ENCODE peak calls at places on chromosomes 6 and 20, in five cellular contexts. One of them, this sample, is unnamed. For H3K4me1 and H3K9me3, the result is how much of the 10 kb centered on the place peaks cover.

GRCh38 chr20:47764154-47764734 is 21.0 kb downstream of the SULF2 start:
- DNase-seq in CD4-positive, CD25-positive, alpha-beta regulatory T cell: no peak
- DNase-seq in CD4-positive, alpha-beta memory T cell: no peak
- DNase-seq in effector memory CD4-positive, alpha-beta T cell: no peak
- DNase-seq in HCT116: no peak
- DNase-seq in this sample: no peak

GRCh38 chr6:90537723-90538407 is 49.0 kb downstream of the MAP3K7 start:
- DNase-seq in CD4-positive, alpha-beta memory T cell: no peak
- DNase-seq in HCT116: no peak
- DNase-seq in effector memory CD4-positive, alpha-beta T cell: no peak
- DNase-seq in CD4-positive, CD25-positive, alpha-beta regulatory T cell: no peak
- DNase-seq in this sample: peak

GRCh38 chr6:77650098-77650663 is 2.7 kb upstream of the MEI4 start:
- DNase-seq in effector memory CD4-positive, alpha-beta T cell: no peak
- DNase-seq in HCT116: no peak
- DNase-seq in CD4-positive, alpha-beta memory T cell: no peak
- DNase-seq in CD4-positive, CD25-positive, alpha-beta regulatory T cell: no peak
- DNase-seq in this sample: peak

GRCh38 chr6:163228041-163228440 is 186.5 kb upstream of the QKI start:
- DNase-seq in HCT116: no peak
- DNase-seq in CD4-positive, alpha-beta memory T cell: no peak
- DNase-seq in CD4-positive, CD25-positive, alpha-beta regulatory T cell: no peak
- DNase-seq in effector memory CD4-positive, alpha-beta T cell: no peak
- DNase-seq in this sample: peak

GRCh38 chr6:42226251-42227143 is 8.8 kb upstream of the MRPS10 start:
- DNase-seq in effector memory CD4-positive, alpha-beta T cell: no peak
- DNase-seq in CD4-positive, CD25-positive, alpha-beta regulatory T cell: no peak
- DNase-seq in HCT116: peak
- DNase-seq in CD4-positive, alpha-beta memory T cell: no peak
- DNase-seq in this sample: no peak

GRCh38 chr6:23505021-23505420 is 621.0 kb upstream of the NRSN1 start:
- DNase-seq in CD4-positive, CD25-positive, alpha-beta regulatory T cell: no peak
- DNase-seq in HCT116: no peak
- DNase-seq in effector memory CD4-positive, alpha-beta T cell: no peak
- DNase-seq in CD4-positive, alpha-beta memory T cell: no peak
- DNase-seq in this sample: peak

GRCh38 chr20:14384411-14384810 is 47.0 kb upstream of the FLRT3 start:
- DNase-seq in CD4-positive, CD25-positive, alpha-beta regulatory T cell: no peak
- DNase-seq in effector memory CD4-positive, alpha-beta T cell: no peak
- DNase-seq in CD4-positive, alpha-beta memory T cell: no peak
- DNase-seq in HCT116: no peak
- DNase-seq in this sample: no peak

GRCh38 chr20:57880155-57880648 is 170.4 kb upstream of the PMEPA1 start:
- DNase-seq in effector memory CD4-positive, alpha-beta T cell: no peak
- DNase-seq in CD4-positive, CD25-positive, alpha-beta regulatory T cell: no peak
- DNase-seq in CD4-positive, alpha-beta memory T cell: no peak
- DNase-seq in HCT116: no peak
- DNase-seq in this sample: no peak

GRCh38 chr6:72855471-72855870 is 233.6 kb downstream of the KCNQ5 start:
- DNase-seq in CD4-positive, alpha-beta memory T cell: no peak
- DNase-seq in effector memory CD4-positive, alpha-beta T cell: no peak
- DNase-seq in HCT116: no peak
- DNase-seq in CD4-positive, CD25-positive, alpha-beta regulatory T cell: no peak
- DNase-seq in this sample: no peak

GRCh38 chr6:118335325-118335724 is 212.8 kb upstream of the PLN start:
- DNase-seq in HCT116: no peak
- DNase-seq in CD4-positive, alpha-beta memory T cell: no peak
- DNase-seq in effector memory CD4-positive, alpha-beta T cell: no peak
- DNase-seq in CD4-positive, CD25-positive, alpha-beta regulatory T cell: no peak
- DNase-seq in this sample: no peak

GRCh38 chr6:15500078-15500740 is 162.6 kb downstream of the DTNBP1 start:
- DNase-seq in CD4-positive, alpha-beta memory T cell: no peak
- DNase-seq in HCT116: no peak
- DNase-seq in CD4-positive, CD25-positive, alpha-beta regulatory T cell: no peak
- DNase-seq in effector memory CD4-positive, alpha-beta T cell: no peak
- DNase-seq in this sample: no peak

GRCh38 chr6:136607932-136608772 is 57.9 kb upstream of the MAP7 start:
- DNase-seq in CD4-positive, CD25-positive, alpha-beta regulatory T cell: peak
- DNase-seq in CD4-positive, alpha-beta memory T cell: peak
- DNase-seq in HCT116: peak
- DNase-seq in effector memory CD4-positive, alpha-beta T cell: peak
- DNase-seq in this sample: peak

GRCh38 chr20:5168582-5169396 is 42.0 kb downstream of the CDS2 start:
- DNase-seq in effector memory CD4-positive, alpha-beta T cell: no peak
- DNase-seq in CD4-positive, alpha-beta memory T cell: no peak
- DNase-seq in HCT116: no peak
- DNase-seq in CD4-positive, CD25-positive, alpha-beta regulatory T cell: no peak
- DNase-seq in this sample: peak

GRCh38 chr6:109349419-109349987 is 32.8 kb downstream of the CD164 start:
- DNase-seq in CD4-positive, alpha-beta memory T cell: no peak
- DNase-seq in HCT116: no peak
- DNase-seq in effector memory CD4-positive, alpha-beta T cell: no peak
- DNase-seq in CD4-positive, CD25-positive, alpha-beta regulatory T cell: no peak
- DNase-seq in this sample: peak

GRCh38 chr6:169844946-169845345 is 93.5 kb downstream of the ERMARD start:
- DNase-seq in CD4-positive, alpha-beta memory T cell: no peak
- DNase-seq in effector memory CD4-positive, alpha-beta T cell: no peak
- DNase-seq in CD4-positive, CD25-positive, alpha-beta regulatory T cell: no peak
- DNase-seq in HCT116: no peak
- DNase-seq in this sample: no peak

GRCh38 chr6:129744201-129744879 is 34.4 kb upstream of the ARHGAP18 start:
- DNase-seq in effector memory CD4-positive, alpha-beta T cell: no peak
- DNase-seq in CD4-positive, alpha-beta memory T cell: no peak
- DNase-seq in CD4-positive, CD25-positive, alpha-beta regulatory T cell: no peak
- DNase-seq in HCT116: peak
- DNase-seq in this sample: peak

GRCh38 chr6:27684264-27685211 is 211.6 kb upstream of the ZNF184 start:
- DNase-seq in CD4-positive, alpha-beta memory T cell: peak
- DNase-seq in CD4-positive, CD25-positive, alpha-beta regulatory T cell: peak
- DNase-seq in HCT116: peak
- DNase-seq in effector memory CD4-positive, alpha-beta T cell: peak
- DNase-seq in this sample: peak

GRCh38 chr6:47275640-47276039 is 34.1 kb downstream of the TNFRSF21 start:
- DNase-seq in effector memory CD4-positive, alpha-beta T cell: no peak
- DNase-seq in CD4-positive, alpha-beta memory T cell: no peak
- DNase-seq in CD4-positive, CD25-positive, alpha-beta regulatory T cell: no peak
- DNase-seq in HCT116: no peak
- DNase-seq in this sample: no peak

GRCh38 chr6:150036081-150036480 is 10.7 kb upstream of the RAET1L start:
- DNase-seq in CD4-positive, CD25-positive, alpha-beta regulatory T cell: no peak
- DNase-seq in HCT116: no peak
- DNase-seq in effector memory CD4-positive, alpha-beta T cell: no peak
- DNase-seq in CD4-positive, alpha-beta memory T cell: no peak
- DNase-seq in this sample: no peak

GRCh38 chr6:6085928-6086668 is 79.4 kb upstream of the NRN1 start:
- DNase-seq in effector memory CD4-positive, alpha-beta T cell: no peak
- DNase-seq in CD4-positive, CD25-positive, alpha-beta regulatory T cell: no peak
- DNase-seq in CD4-positive, alpha-beta memory T cell: no peak
- DNase-seq in HCT116: no peak
- DNase-seq in this sample: no peak

GRCh38 chr20:31715766-31716165 is 6.9 kb downstream of the BCL2L1 start:
- DNase-seq in effector memory CD4-positive, alpha-beta T cell: no peak
- DNase-seq in HCT116: no peak
- DNase-seq in CD4-positive, CD25-positive, alpha-beta regulatory T cell: no peak
- DNase-seq in CD4-positive, alpha-beta memory T cell: no peak
- DNase-seq in this sample: no peak

GRCh38 chr6:111789593-111789992 is 83.7 kb downstream of the FYN start:
- DNase-seq in HCT116: no peak
- DNase-seq in CD4-positive, CD25-positive, alpha-beta regulatory T cell: no peak
- DNase-seq in effector memory CD4-positive, alpha-beta T cell: no peak
- DNase-seq in CD4-positive, alpha-beta memory T cell: no peak
- DNase-seq in this sample: no peak

GRCh38 chr20:1934578-1935573 is 39.7 kb downstream of the SIRPA start:
- DNase-seq in CD4-positive, alpha-beta memory T cell: no peak
- DNase-seq in CD4-positive, CD25-positive, alpha-beta regulatory T cell: no peak
- DNase-seq in effector memory CD4-positive, alpha-beta T cell: no peak
- DNase-seq in HCT116: no peak
- DNase-seq in this sample: peak

GRCh38 chr6:1554881-1555569 is 54.7 kb upstream of the FOXC1 start:
- DNase-seq in CD4-positive, CD25-positive, alpha-beta regulatory T cell: peak
- DNase-seq in CD4-positive, alpha-beta memory T cell: peak
- DNase-seq in HCT116: no peak
- DNase-seq in effector memory CD4-positive, alpha-beta T cell: peak
- DNase-seq in this sample: peak

GRCh38 chr6:75642314-75642713 is 40.6 kb downstream of the SENP6 start:
- DNase-seq in CD4-positive, CD25-positive, alpha-beta regulatory T cell: no peak
- DNase-seq in HCT116: no peak
- DNase-seq in CD4-positive, alpha-beta memory T cell: no peak
- DNase-seq in effector memory CD4-positive, alpha-beta T cell: no peak
- DNase-seq in this sample: no peak

GRCh38 chr20:49986049-49986448 is 3.3 kb downstream of the SNAI1 start:
- DNase-seq in CD4-positive, alpha-beta memory T cell: no peak
- DNase-seq in CD4-positive, CD25-positive, alpha-beta regulatory T cell: no peak
- DNase-seq in HCT116: no peak
- DNase-seq in effector memory CD4-positive, alpha-beta T cell: no peak
- DNase-seq in this sample: no peak

DNA sequence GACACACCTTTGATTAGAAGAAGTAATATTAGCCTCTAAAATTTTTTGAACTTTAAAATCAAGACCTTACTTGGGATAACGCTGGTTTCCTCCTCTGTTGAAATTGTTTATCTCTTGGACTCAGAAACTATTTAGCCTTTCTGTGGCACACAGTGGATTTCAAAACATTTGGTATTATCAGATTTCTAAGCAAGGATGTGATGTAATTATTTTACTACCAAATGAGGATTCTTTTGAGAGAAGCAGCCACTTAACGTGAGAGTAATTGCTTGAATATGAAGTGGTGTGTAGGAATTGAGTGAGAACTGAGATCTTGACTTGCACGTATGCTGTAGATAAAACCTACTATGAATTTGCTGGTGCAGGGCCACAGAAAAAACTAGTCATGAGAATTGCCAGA is 53.2 kb downstream of the AKAP12 start:
- DNase-seq in CD4-positive, alpha-beta memory T cell: no peak
- DNase-seq in HCT116: no peak
- DNase-seq in CD4-positive, CD25-positive, alpha-beta regulatory T cell: no peak
- DNase-seq in effector memory CD4-positive, alpha-beta T cell: no peak
- DNase-seq in this sample: no peak
- H3K4me1 ChIP-seq in CD4-positive, alpha-beta memory T cell: under half
- H3K4me1 ChIP-seq in HCT116: under half
- H3K4me1 ChIP-seq in CD4-positive, CD25-positive, alpha-beta regulatory T cell: under half
- H3K4me1 ChIP-seq in effector memory CD4-positive, alpha-beta T cell: under half
- H3K4me1 ChIP-seq in this sample: under half

GRCh38 chr20:28616354-28616753 is 2641.1 kb upstream of the DEFB115 start:
- DNase-seq in CD4-positive, alpha-beta memory T cell: no peak
- DNase-seq in HCT116: no peak
- DNase-seq in CD4-positive, CD25-positive, alpha-beta regulatory T cell: no peak
- DNase-seq in effector memory CD4-positive, alpha-beta T cell: no peak
- DNase-seq in this sample: no peak
- H3K9me3 ChIP-seq in CD4-positive, alpha-beta memory T cell: under half
- H3K9me3 ChIP-seq in HCT116: under half
- H3K9me3 ChIP-seq in CD4-positive, CD25-positive, alpha-beta regulatory T cell: under half
- H3K9me3 ChIP-seq in effector memory CD4-positive, alpha-beta T cell: under half
- H3K9me3 ChIP-seq in this sample: under half

GRCh38 chr6:24900917-24901697 is 34.7 kb downstream of the RIPOR2 start:
- DNase-seq in HCT116: no peak
- DNase-seq in effector memory CD4-positive, alpha-beta T cell: no peak
- DNase-seq in CD4-positive, CD25-positive, alpha-beta regulatory T cell: no peak
- DNase-seq in CD4-positive, alpha-beta memory T cell: no peak
- DNase-seq in this sample: no peak

GRCh38 chr6:24901698-24902328 is 33.9 kb downstream of the RIPOR2 start:
- DNase-seq in effector memory CD4-positive, alpha-beta T cell: no peak
- DNase-seq in CD4-positive, alpha-beta memory T cell: no peak
- DNase-seq in CD4-positive, CD25-positive, alpha-beta regulatory T cell: no peak
- DNase-seq in HCT116: no peak
- DNase-seq in this sample: no peak

GRCh38 chr6:24899647-24900325 is 36.0 kb downstream of the RIPOR2 start:
- DNase-seq in CD4-positive, CD25-positive, alpha-beta regulatory T cell: no peak
- DNase-seq in effector memory CD4-positive, alpha-beta T cell: no peak
- DNase-seq in HCT116: no peak
- DNase-seq in CD4-positive, alpha-beta memory T cell: peak
- DNase-seq in this sample: no peak

GRCh38 chr6:24897186-24897585 is 38.6 kb downstream of the RIPOR2 start:
- DNase-seq in HCT116: no peak
- DNase-seq in CD4-positive, alpha-beta memory T cell: no peak
- DNase-seq in effector memory CD4-positive, alpha-beta T cell: no peak
- DNase-seq in CD4-positive, CD25-positive, alpha-beta regulatory T cell: no peak
- DNase-seq in this sample: no peak

GRCh38 chr6:24898607-24899133 is 37.1 kb downstream of the RIPOR2 start:
- DNase-seq in HCT116: no peak
- DNase-seq in CD4-positive, alpha-beta memory T cell: no peak
- DNase-seq in effector memory CD4-positive, alpha-beta T cell: no peak
- DNase-seq in CD4-positive, CD25-positive, alpha-beta regulatory T cell: no peak
- DNase-seq in this sample: no peak
- H3K4me1 ChIP-seq in HCT116: under half
- H3K4me1 ChIP-seq in CD4-positive, alpha-beta memory T cell: half or more
- H3K4me1 ChIP-seq in effector memory CD4-positive, alpha-beta T cell: half or more
- H3K4me1 ChIP-seq in CD4-positive, CD25-positive, alpha-beta regulatory T cell: half or more
- H3K4me1 ChIP-seq in this sample: under half

GRCh38 chr20:164618-165017 is 7.4 kb downstream of the DEFB127 start:
- DNase-seq in HCT116: no peak
- DNase-seq in effector memory CD4-positive, alpha-beta T cell: no peak
- DNase-seq in CD4-positive, CD25-positive, alpha-beta regulatory T cell: no peak
- DNase-seq in CD4-positive, alpha-beta memory T cell: no peak
- DNase-seq in this sample: no peak
- H3K9me3 ChIP-seq in HCT116: under half
- H3K9me3 ChIP-seq in effector memory CD4-positive, alpha-beta T cell: under half
- H3K9me3 ChIP-seq in CD4-positive, CD25-positive, alpha-beta regulatory T cell: under half
- H3K9me3 ChIP-seq in CD4-positive, alpha-beta memory T cell: under half
- H3K9me3 ChIP-seq in this sample: under half

GRCh38 chr6:12344949-12345693 is 55.0 kb downstream of the EDN1 start:
- DNase-seq in CD4-positive, alpha-beta memory T cell: no peak
- DNase-seq in effector memory CD4-positive, alpha-beta T cell: no peak
- DNase-seq in HCT116: no peak
- DNase-seq in CD4-positive, CD25-positive, alpha-beta regulatory T cell: no peak
- DNase-seq in this sample: no peak
- H3K4me1 ChIP-seq in CD4-positive, alpha-beta memory T cell: under half
- H3K4me1 ChIP-seq in effector memory CD4-positive, alpha-beta T cell: under half
- H3K4me1 ChIP-seq in HCT116: under half
- H3K4me1 ChIP-seq in CD4-positive, CD25-positive, alpha-beta regulatory T cell: under half
- H3K4me1 ChIP-seq in this sample: under half

This sample was measured in cardiac muscle cell.